ENCODE peak calls at places on chromosomes 3 and 15, in four cellular contexts. One of them, this sample, is unnamed.

GRCh38 chr3:100089802-100090668 is 24.3 kb downstream of the FILIP1L start:
- DNase-seq in T-helper 2 cell: peak
- DNase-seq in body of pancreas: no peak
- DNase-seq in thyroid gland: no peak
- DNase-seq in this sample: peak

GRCh38 chr3:127814325-127814781 is 8.0 kb downstream of the MGLL start:
- DNase-seq in T-helper 2 cell: no peak
- DNase-seq in body of pancreas: no peak
- DNase-seq in thyroid gland: no peak
- DNase-seq in this sample: no peak

GRCh38 chr15:75921732-75922703 is 18.3 kb downstream of the FBXO22 start:
- DNase-seq in T-helper 2 cell: peak
- DNase-seq in body of pancreas: peak
- DNase-seq in thyroid gland: no peak
- DNase-seq in this sample: peak

GRCh38 chr15:67024322-67024997 is 40.9 kb upstream of the SMAD3 start:
- DNase-seq in T-helper 2 cell: peak
- DNase-seq in body of pancreas: peak
- DNase-seq in thyroid gland: peak
- DNase-seq in this sample: peak

GRCh38 chr3:190597291-190597690 is 83.4 kb downstream of the IL1RAP start:
- DNase-seq in T-helper 2 cell: no peak
- DNase-seq in body of pancreas: no peak
- DNase-seq in thyroid gland: peak
- DNase-seq in this sample: peak

GRCh38 chr3:137071104-137071503 is 113.3 kb downstream of the IL20RB start:
- DNase-seq in T-helper 2 cell: no peak
- DNase-seq in body of pancreas: no peak
- DNase-seq in thyroid gland: no peak
- DNase-seq in this sample: no peak

GRCh38 chr15:29141908-29142747 is 127.5 kb downstream of the NSMCE3 start:
- DNase-seq in T-helper 2 cell: no peak
- DNase-seq in body of pancreas: no peak
- DNase-seq in thyroid gland: peak
- DNase-seq in this sample: no peak

GRCh38 chr3:183644244-183644643 is 8.8 kb downstream of the KLHL24 start:
- DNase-seq in T-helper 2 cell: no peak
- DNase-seq in body of pancreas: no peak
- DNase-seq in thyroid gland: no peak
- DNase-seq in this sample: no peak

GRCh38 chr15:69578792-69579587 is 126.4 kb downstream of the RPLP1 start:
- DNase-seq in T-helper 2 cell: no peak
- DNase-seq in body of pancreas: peak
- DNase-seq in thyroid gland: peak
- DNase-seq in this sample: peak

GRCh38 chr3:167920747-167921146 is 175.0 kb downstream of the GOLIM4 start:
- DNase-seq in T-helper 2 cell: no peak
- DNase-seq in body of pancreas: no peak
- DNase-seq in thyroid gland: no peak
- DNase-seq in this sample: no peak

GRCh38 chr3:53754325-53754724 is 91.9 kb downstream of the CHDH start:
- DNase-seq in T-helper 2 cell: no peak
- DNase-seq in body of pancreas: no peak
- DNase-seq in thyroid gland: no peak
- DNase-seq in this sample: no peak

GRCh38 chr15:89442671-89443307 is 53.6 kb downstream of the RHCG start:
- DNase-seq in T-helper 2 cell: peak
- DNase-seq in body of pancreas: peak
- DNase-seq in thyroid gland: peak
- DNase-seq in this sample: peak

GRCh38 chr15:27587810-27588209 is 511.3 kb downstream of the OCA2 start:
- DNase-seq in T-helper 2 cell: no peak
- DNase-seq in body of pancreas: no peak
- DNase-seq in thyroid gland: no peak
- DNase-seq in this sample: peak

GRCh38 chr15:41501961-41502786 is 8.5 kb downstream of the ITPKA start:
- DNase-seq in T-helper 2 cell: peak
- DNase-seq in body of pancreas: no peak
- DNase-seq in thyroid gland: no peak
- DNase-seq in this sample: peak

GRCh38 chr3:16897254-16897926 is 12.6 kb downstream of the PLCL2 start:
- DNase-seq in T-helper 2 cell: no peak
- DNase-seq in body of pancreas: no peak
- DNase-seq in thyroid gland: no peak
- DNase-seq in this sample: no peak

This sample was measured in mesendoderm.